ENCODE peak calls at places on chromosome 11, in five cellular contexts. X is Daoy; I is CD8-positive, alpha-beta memory T cell; B is psoas muscle; H is nucleus accumbens. P is an unnamed sample.

GRCh38 chr11:69308936-69309799 is 15.2 kb downstream of the MYEOV start:
- DNase-seq in X (no peak), H (no peak), I (no peak), B (no peak), P (peak)

GRCh38 chr11:7901319-7901854 is 29.7 kb downstream of the OR10A6 start:
- DNase-seq in X (no peak), I (no peak), H (no peak), B (no peak), P (no peak)

GRCh38 chr11:125270711-125271110 is 106.2 kb downstream of the PKNOX2 start:
- DNase-seq in X (peak), H (no peak), B (no peak), I (no peak), P (no peak)

GRCh38 chr11:96061730-96062524 is 138.0 kb upstream of the MTMR2 start:
- DNase-seq in B (no peak), H (no peak), I (no peak), X (peak), P (no peak)

GRCh38 chr11:44637477-44637876 is 72.0 kb downstream of the CD82 start:
- DNase-seq in I (no peak), B (no peak), X (no peak), H (no peak), P (no peak)

GRCh38 chr11:39459606-39460005 is 1999.8 kb downstream of the LRRC4C start:
- DNase-seq in I (no peak), X (no peak), H (no peak), B (no peak), P (no peak)

GRCh38 chr11:81989093-81989492 is 744.6 kb downstream of the FAM181B start:
- DNase-seq in H (no peak), I (no peak), X (no peak), B (no peak), P (no peak)

GRCh38 chr11:77993902-77994301 is 566 bp downstream of the INTS4 start:
- DNase-seq in H (peak), I (no peak), X (no peak), B (no peak), P (no peak)

GRCh38 chr11:57154718-57155117 is 27.0 kb upstream of the LRRC55 start:
- DNase-seq in X (no peak), I (no peak), B (no peak), H (no peak), P (no peak)

GRCh38 chr11:88484873-88485621 is 147.5 kb upstream of the CTSC start:
- DNase-seq in I (peak), X (peak), H (no peak), B (no peak), P (no peak)

GRCh38 chr11:120130991-120131760 is 6.7 kb downstream of the TRIM29 start:
- DNase-seq in X (no peak), B (no peak), H (no peak), I (no peak), P (no peak)

GRCh38 chr11:112564228-112564955 is 303.7 kb upstream of the PLET1 start:
- DNase-seq in H (no peak), B (no peak), X (peak), I (no peak), P (no peak)

GRCh38 chr11:123939317-123939716 is at the start of gene OR4D5:
- DNase-seq in H (no peak), X (no peak), B (no peak), I (no peak), P (no peak)

GRCh38 chr11:118263694-118264567 is at the start of gene MPZL2:
- DNase-seq in H (no peak), X (peak), I (no peak), B (no peak), P (no peak)

GRCh38 chr11:117710211-117710610 is 86.8 kb downstream of the DSCAML1 start:
- DNase-seq in I (no peak), X (no peak), H (no peak), B (no peak), P (peak)

P was measured in posterior cingulate gyrus.